ENCODE peak calls at places on chromosomes 16 and 17, in four cellular contexts. B is PC-9, X is NCI-H2107, P is tibial nerve. R is an unnamed sample.

GRCh38 chr16:72854537-72854936 is 193.4 kb downstream of the ZFHX3 start:
- DNase-seq in X (no peak), B (no peak), P (no peak), R (no peak)

GRCh38 chr16:48432136-48432535 is 46.9 kb upstream of the SIAH1 start:
- DNase-seq in X (no peak), B (no peak), P (no peak), R (no peak)

GRCh38 chr16:79212114-79212791 is 388.3 kb downstream of the MAF start:
- DNase-seq in P (no peak), X (no peak), B (no peak), R (no peak)

GRCh38 chr16:87586201-87586782 is 16.0 kb upstream of the JPH3 start:
- DNase-seq in P (no peak), B (no peak), X (no peak), R (no peak)

GRCh38 chr17:82876602-82877391 is 37.0 kb upstream of the ZNF750 start:
- DNase-seq in P (no peak), B (peak; percentile 68), X (peak; percentile 65), R (no peak)

GRCh38 chr16:70711211-70711978 is 25.5 kb upstream of the MTSS2 start:
- DNase-seq in X (no peak), B (no peak), P (no peak), R (no peak)

GRCh38 chr17:78873519-78874340 is 29.3 kb downstream of the CEP295NL start:
- DNase-seq in X (peak; percentile 41), P (peak; percentile 47), B (peak; percentile 91), R (peak; percentile 83)

GRCh38 chr17:48723555-48724239 is 712 bp downstream of the PRAC2 start:
- DNase-seq in B (no peak), P (no peak), X (no peak), R (no peak)

GRCh38 chr17:82691714-82692113 is 6.8 kb downstream of the RAB40B start:
- DNase-seq in B (no peak), P (no peak), X (no peak), R (no peak)

GRCh38 chr17:46876353-46876887 is 25.0 kb downstream of the WNT9B start:
- DNase-seq in B (peak; percentile 55), P (no peak), X (peak; percentile 48), R (no peak)

GRCh38 chr17:28055546-28056275 is 13.2 kb downstream of the NLK start:
- DNase-seq in P (no peak), X (no peak), B (no peak), R (no peak)

R was measured in NCI-H1694 treated with DMSO at 0.1 percent for 48 hours.